ENCODE peak calls at places on chromosomes 13 and 19, in eight cellular contexts. P is dermis microvascular lymphatic vessel endothelial cell, H is activated T-cell treated with anti-CD3 and anti-CD28 coated beads for 48 hours, I is upper lobe of right lung, C is left ventricle myocardium inferior, W is uterus, J is NCI-H187, T is substantia nigra. Z is an unnamed sample.

GRCh38 chr13:96994030-96994848 is at the start of gene OXGR1:
- DNase-seq in P (no peak), H (no peak), I (no peak), C (no peak), W (no peak), J (no peak), T (no peak), Z (no peak)

GRCh38 chr13:26186141-26186870 is 35.8 kb downstream of the RNF6 start:
- DNase-seq in P (peak; percentile 96), H (peak; percentile 88), I (peak; percentile 96), C (peak; percentile 88), W (peak; percentile 86), J (peak; percentile 72), T (peak; percentile 35), Z (peak; percentile 45)

GRCh38 chr19:22797040-22797439 is 13.1 kb upstream of the ZNF99 start:
- DNase-seq in P (no peak), H (no peak), I (no peak), C (no peak), W (no peak), J (no peak), T (no peak), Z (no peak)

GRCh38 chr19:45056831-45057230 is 18.0 kb downstream of the CLASRP start:
- DNase-seq in P (no peak), H (no peak), I (no peak), C (no peak), W (no peak), J (no peak), T (no peak), Z (no peak)

GRCh38 chr19:13841339-13842293 is 35.3 kb upstream of the NANOS3 start:
- DNase-seq in P (peak; percentile 45), H (no peak), I (peak; percentile 90), C (no peak), W (peak; percentile 65), J (no peak), T (no peak), Z (no peak)

GRCh38 chr19:49599378-49600298 is 8.7 kb downstream of the PRR12 start:
- DNase-seq in P (no peak), H (no peak), I (no peak), C (no peak), W (no peak), J (no peak), T (no peak), Z (no peak)

GRCh38 chr13:102693781-102694180 is 1.1 kb downstream of the METTL21C start:
- DNase-seq in P (peak; percentile 23), H (no peak), I (no peak), C (no peak), W (no peak), J (no peak), T (no peak), Z (no peak)

GRCh38 chr13:23724196-23724970 is 154.2 kb downstream of the TNFRSF19 start:
- DNase-seq in P (no peak), H (no peak), I (no peak), C (no peak), W (no peak), J (no peak), T (no peak), Z (no peak)

GRCh38 chr13:26518433-26519084 is 38.9 kb upstream of the WASF3 start:
- DNase-seq in P (no peak), H (no peak), I (no peak), C (no peak), W (no peak), J (no peak), T (no peak), Z (no peak)

GRCh38 chr13:91280806-91281205 is 66.7 kb upstream of the MIR17HG start:
- DNase-seq in P (peak; percentile 85), H (no peak), I (no peak), C (no peak), W (no peak), J (no peak), T (no peak), Z (no peak)

GRCh38 chr19:42132030-42132628 is at the start of gene POU2F2:
- DNase-seq in P (peak; percentile 57), H (peak; percentile 79), I (peak; percentile 71), C (peak; percentile 39), W (peak; percentile 19), J (no peak), T (no peak), Z (no peak)

GRCh38 chr13:49995535-49996165 is 1.2 kb upstream of the TRIM13 start:
- DNase-seq in P (peak; percentile 47), H (no peak), I (no peak), C (no peak), W (no peak), J (no peak), T (no peak), Z (no peak)

GRCh38 chr13:19586904-19587634 is 25.7 kb upstream of the TPTE2 start:
- DNase-seq in P (peak; percentile 23), H (peak; percentile 69), I (peak; percentile 68), C (no peak), W (no peak), J (no peak), T (no peak), Z (no peak)

GRCh38 chr19:16315825-16316505 is 8.7 kb upstream of the KLF2 start:
- DNase-seq in P (peak; percentile 90), H (no peak), I (no peak), C (peak; percentile 52), W (peak; percentile 79), J (no peak), T (no peak), Z (no peak)

GRCh38 chr13:33218020-33218419 is 67.5 kb downstream of the STARD13 start:
- DNase-seq in P (no peak), H (no peak), I (no peak), C (no peak), W (no peak), J (no peak), T (no peak), Z (no peak)

GRCh38 chr19:15022752-15023151 is 26.5 kb upstream of the CASP14 start:
- DNase-seq in P (no peak), H (no peak), I (no peak), C (no peak), W (no peak), J (no peak), T (no peak), Z (no peak)

GRCh38 chr19:14561832-14562351 is 10.0 kb downstream of the NDUFB7 start:
- DNase-seq in P (no peak), H (no peak), I (no peak), C (peak; percentile 57), W (no peak), J (no peak), T (peak; percentile 33), Z (no peak)

GRCh38 chr19:3478409-3479176 is 1.7 kb downstream of the SMIM24 start:
- DNase-seq in P (no peak), H (no peak), I (no peak), C (no peak), W (no peak), J (no peak), T (no peak), Z (no peak)

GRCh38 chr19:7247160-7247559 is 47.1 kb downstream of the INSR start:
- DNase-seq in P (no peak), H (no peak), I (no peak), C (no peak), W (no peak), J (no peak), T (no peak), Z (no peak)

GRCh38 chr13:99929866-99930265 is 41.7 kb downstream of the ZIC5 start:
- DNase-seq in P (no peak), H (no peak), I (no peak), C (no peak), W (no peak), J (no peak), T (no peak), Z (no peak)

Z was measured in NCI-H2081 treated with DMSO at 0.1 percent for 48 hours.